ENCODE peak calls at places on chromosomes 16 and 17, in four cellular contexts. R is esophagus squamous epithelium, W is IMR-90, E is fibroblast of lung. Q is an unnamed sample.

GRCh38 chr16:75340715-75341500 is 89.5 kb upstream of the BCAR1 start:
- DNase-seq in R (no peak), W (peak), E (no peak), Q (no peak)

GRCh38 chr17:13025687-13026086 is 7.9 kb upstream of the ELAC2 start:
- DNase-seq in R (no peak), W (no peak), E (no peak), Q (no peak)

GRCh38 chr16:81515281-81515680 is 70.7 kb downstream of the CMIP start:
- DNase-seq in R (no peak), W (no peak), E (no peak), Q (no peak)

GRCh38 chr16:29710227-29711219 is 31.5 kb downstream of the QPRT start:
- DNase-seq in R (no peak), W (peak), E (peak), Q (no peak)

GRCh38 chr17:49588312-49588711 is 12.6 kb downstream of the NXPH3 start:
- DNase-seq in R (no peak), W (no peak), E (no peak), Q (no peak)

GRCh38 chr17:37276475-37276874 is 99.3 kb upstream of the C17orf78 start:
- DNase-seq in R (no peak), W (peak), E (no peak), Q (no peak)

GRCh38 chr17:245611-246010 is 64.2 kb upstream of the DOC2B start:
- DNase-seq in R (no peak), W (no peak), E (no peak), Q (peak)

GRCh38 chr17:71496552-71496951 is 624.3 kb upstream of the SOX9 start:
- DNase-seq in R (no peak), W (peak), E (no peak), Q (no peak)

GRCh38 chr16:67150058-67150832 is 553 bp downstream of the B3GNT9 start:
- DNase-seq in R (no peak), W (peak), E (peak), Q (no peak)

GRCh38 chr17:82667668-82668000 is 19.4 kb upstream of the WDR45B start:
- DNase-seq in R (no peak), W (no peak), E (no peak), Q (peak)

GRCh38 chr17:73232587-73233373 is 28.9 kb downstream of the CPSF4L start:
- DNase-seq in R (no peak), W (peak), E (peak), Q (no peak)

GRCh38 chr17:34199932-34200534 is 55.1 kb upstream of the CCL2 start:
- DNase-seq in R (peak), W (peak), E (peak), Q (no peak)

GRCh38 chr17:49637739-49638138 is 40.2 kb downstream of the SPOP start:
- DNase-seq in R (no peak), W (no peak), E (no peak), Q (no peak)

DNA sequence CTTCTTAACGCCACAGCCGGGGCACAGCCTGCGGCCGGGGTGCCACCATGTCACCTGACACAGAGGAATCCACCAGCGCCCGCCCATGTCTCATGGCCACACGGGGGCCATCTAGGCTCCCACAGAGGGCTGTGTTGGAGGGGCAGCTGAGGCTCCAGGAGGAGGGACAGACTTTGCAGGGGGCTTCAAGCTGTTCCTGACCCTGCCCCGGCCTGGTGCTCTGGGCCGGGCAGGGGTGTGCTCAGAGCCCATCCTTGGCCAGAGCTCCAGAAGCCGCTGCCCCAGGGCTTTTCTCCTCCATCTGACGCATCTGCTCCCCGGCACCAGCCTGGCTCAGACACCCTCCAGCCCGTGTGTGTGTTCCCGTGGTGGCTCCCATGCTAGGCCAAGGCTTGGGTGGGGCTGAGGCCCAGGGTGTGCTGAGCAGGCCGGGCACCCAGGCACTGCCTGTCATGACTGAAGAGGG is 7.8 kb upstream of the SLC38A10 start:
- DNase-seq in R (no peak), W (no peak), E (no peak), Q (no peak)
- TF ChIP-seq CTCF in R (no peak), W (no peak), E (no peak), Q (no peak)

GRCh38 chr17:43126911-43127290 is 1.7 kb upstream of the BRCA1 start:
- DNase-seq in R (no peak), W (no peak), E (no peak), Q (no peak)

GRCh38 chr17:43125967-43126910 is 1.1 kb upstream of the BRCA1 start:
- DNase-seq in R (no peak), W (no peak), E (peak), Q (no peak)

GRCh38 chr17:43129671-43130010 is 4.5 kb upstream of the BRCA1 start:
- DNase-seq in R (no peak), W (no peak), E (no peak), Q (no peak)

GRCh38 chr17:43125133-43125966 is at the start of gene BRCA1:
- DNase-seq in R (peak), W (peak), E (peak), Q (no peak)
- TF ChIP-seq CTCF in R (no peak), W (no peak), E (no peak), Q (no peak)

GRCh38 chr16:80437707-80438106 is 103.1 kb upstream of the DYNLRB2 start:
- DNase-seq in R (no peak), W (no peak), E (no peak), Q (no peak)
- TF ChIP-seq CTCF in R (no peak), W (no peak), E (no peak), Q (no peak)

DNA sequence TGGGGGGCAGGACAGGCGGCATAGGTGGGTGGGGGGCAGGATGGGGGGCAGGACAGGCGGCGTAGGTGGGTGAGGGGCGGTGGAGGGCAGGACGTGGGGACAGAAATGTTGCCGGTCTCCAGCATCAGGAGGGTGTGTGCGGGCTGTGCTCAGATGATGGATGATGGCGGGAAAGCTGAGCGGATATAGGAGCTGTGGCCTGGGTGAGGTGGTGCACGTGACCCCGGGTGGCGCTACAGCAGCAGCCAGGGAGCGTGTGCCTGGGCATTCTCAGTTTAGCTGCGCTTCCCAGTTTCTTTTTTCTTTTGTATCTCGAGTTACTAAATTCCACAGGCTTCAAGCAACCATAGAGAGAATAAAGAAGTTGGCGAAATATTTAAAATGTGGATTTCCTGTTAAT is 19.0 kb downstream of the TELO2 start:
- DNase-seq in R (no peak), W (no peak), E (no peak), Q (no peak)
- TF ChIP-seq CTCF in R (no peak), W (no peak), E (no peak), Q (no peak)

DNA sequence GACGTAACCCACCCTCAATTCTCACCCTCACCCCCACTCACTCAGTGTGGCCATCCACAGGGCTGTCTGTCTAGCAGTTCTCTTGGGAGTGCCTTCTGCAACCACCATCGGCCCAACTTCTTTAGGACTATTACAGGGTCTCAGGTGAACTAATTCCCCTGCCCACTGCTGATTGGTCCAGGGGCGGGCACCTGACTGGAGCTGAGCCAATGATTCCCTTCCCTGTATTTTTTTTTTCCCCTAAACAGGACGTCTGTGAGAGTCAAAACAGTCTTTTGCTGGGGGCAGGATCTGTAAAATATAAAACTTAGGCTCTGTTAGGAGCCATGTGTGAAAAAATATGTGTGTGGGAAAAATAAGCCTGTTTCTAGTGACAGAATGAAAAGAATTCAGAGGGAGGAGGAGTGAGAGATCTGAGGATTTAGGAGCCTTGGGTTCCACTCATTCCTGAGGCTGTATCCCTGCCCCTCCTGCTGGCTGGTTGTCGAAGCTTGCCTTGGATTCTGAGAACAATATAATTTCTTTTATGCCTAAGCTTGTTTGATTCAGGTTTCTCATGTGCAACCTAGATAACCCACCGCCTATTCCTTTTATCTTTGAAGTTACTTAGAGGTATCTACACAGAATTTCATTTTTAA is 115.0 kb downstream of the SPACA3 start:
- DNase-seq in R (no peak), W (no peak), E (no peak), Q (no peak)
- TF ChIP-seq CTCF in R (no peak), W (no peak), E (no peak), Q (no peak)

DNA sequence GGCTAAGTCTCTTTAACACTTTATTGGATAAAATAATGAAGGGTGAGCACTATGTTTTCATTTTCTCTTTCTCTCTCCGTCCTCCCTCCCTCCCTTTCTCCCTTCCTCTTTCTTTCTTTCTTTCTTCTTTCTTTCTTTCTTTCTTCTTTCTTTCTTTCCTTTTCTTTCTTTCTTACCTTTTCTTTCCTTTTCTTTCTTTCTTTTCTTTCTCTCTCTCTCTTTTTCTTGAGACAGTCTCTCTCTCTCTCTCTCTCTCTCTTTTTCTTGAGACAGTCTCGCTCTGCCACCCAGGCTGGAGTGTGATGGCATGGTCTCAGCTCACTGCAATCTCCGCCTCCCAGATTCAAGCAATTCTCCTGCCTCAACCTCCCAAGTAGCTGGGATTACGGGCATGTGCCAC is 21.5 kb upstream of the CDR2 start:
- DNase-seq in R (no peak), W (no peak), E (no peak), Q (no peak)
- TF ChIP-seq CTCF in R (no peak), W (no peak), E (no peak), Q (no peak)

DNA sequence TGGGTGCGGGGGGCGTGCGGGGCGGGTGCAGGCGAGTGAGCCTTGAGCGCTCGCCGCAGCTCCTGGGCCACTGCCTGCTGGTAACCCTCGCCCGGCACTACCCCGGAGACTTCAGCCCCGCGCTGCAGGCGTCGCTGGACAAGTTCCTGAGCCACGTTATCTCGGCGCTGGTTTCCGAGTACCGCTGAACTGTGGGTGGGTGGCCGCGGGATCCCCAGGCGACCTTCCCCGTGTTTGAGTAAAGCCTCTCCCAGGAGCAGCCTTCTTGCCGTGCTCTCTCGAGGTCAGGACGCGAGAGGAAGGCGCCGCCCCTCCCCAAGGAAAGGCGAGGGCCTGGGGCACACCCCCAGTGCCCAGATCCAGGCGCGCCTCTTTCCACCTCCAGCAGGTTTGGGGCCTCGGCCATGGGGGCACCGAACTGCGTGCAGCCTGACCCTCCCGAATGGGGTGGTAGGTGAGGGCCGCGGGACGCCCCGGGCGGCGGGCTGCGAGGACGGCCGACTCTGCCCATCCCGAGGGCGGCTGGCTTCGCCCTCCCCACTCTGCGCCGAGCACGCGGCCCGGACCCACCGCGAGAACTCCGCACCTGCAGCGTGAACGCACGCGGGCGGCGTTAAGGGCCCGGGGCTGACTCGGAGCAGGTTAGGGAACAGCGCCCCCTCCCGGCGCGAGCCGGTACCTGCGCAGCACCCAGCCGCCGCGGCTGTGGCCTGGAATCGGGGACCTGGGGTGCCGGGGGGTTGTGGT is 835 bp downstream of the HBQ1 start:
- DNase-seq in R (no peak), W (peak), E (peak), Q (no peak)
- TF ChIP-seq CTCF in R (peak), W (peak), E (peak), Q (peak)

GRCh38 chr16:11550651-11551498 is 35.8 kb downstream of the LITAF start:
- DNase-seq in R (no peak), W (no peak), E (peak), Q (no peak)

GRCh38 chr16:11553371-11553770 is 33.3 kb downstream of the LITAF start:
- DNase-seq in R (no peak), W (no peak), E (no peak), Q (no peak)

GRCh38 chr16:11554054-11554453 is 32.7 kb downstream of the LITAF start:
- DNase-seq in R (no peak), W (no peak), E (no peak), Q (no peak)

GRCh38 chr16:11551842-11552241 is 34.9 kb downstream of the LITAF start:
- DNase-seq in R (no peak), W (no peak), E (no peak), Q (no peak)

GRCh38 chr16:11552445-11552844 is 34.3 kb downstream of the LITAF start:
- DNase-seq in R (no peak), W (no peak), E (peak), Q (no peak)
- TF ChIP-seq CTCF in R (no peak), W (no peak), E (no peak), Q (no peak)

GRCh38 chr16:9184354-9184690 is 92.9 kb downstream of the HAPSTR1 start:
- DNase-seq in R (no peak), W (no peak), E (no peak), Q (no peak)
- TF ChIP-seq CTCF in R (no peak), W (no peak), E (no peak), Q (no peak)